ENCODE peak calls at places on chromosomes 12 and 14, in five cellular contexts. I is kidney tubule cell, S is stomach, A is T follicular helper cell, H is amniotic epithelial cell. N is an unnamed sample.
A peak's percentile ranks its signal among the peaks of the same experiment; 100 is the strongest.

GRCh38 chr14:96104469-96105057 is 65.4 kb downstream of the C14orf132 start:
- DNase-seq in H (peak; percentile 99), A (no peak), S (peak; percentile 71), I (peak; percentile 96), N (peak; percentile 97)

GRCh38 chr12:20946732-20947131 is 136.2 kb downstream of the SLCO1B3 start:
- DNase-seq in H (no peak), A (no peak), I (peak; percentile 10), S (no peak), N (no peak)

GRCh38 chr14:26597136-26598080 is at the start of gene NOVA1:
- DNase-seq in S (no peak), H (peak; percentile 1), I (peak; percentile 21), A (no peak), N (peak; percentile 5)

GRCh38 chr14:77000340-77001235 is 27.9 kb downstream of the IRF2BPL start:
- DNase-seq in S (peak; percentile 42), H (peak; percentile 58), I (peak; percentile 37), A (no peak), N (peak; percentile 68)

GRCh38 chr12:105466231-105466900 is 135.9 kb downstream of the C12orf75 start:
- DNase-seq in A (no peak), S (no peak), H (no peak), I (peak; percentile 49), N (no peak)

GRCh38 chr12:21773263-21773741 is 1.2 kb downstream of the KCNJ8 start:
- DNase-seq in S (no peak), A (no peak), I (peak; percentile 27), H (no peak), N (peak; percentile 19)

GRCh38 chr12:117875652-117876491 is 92.9 kb downstream of the KSR2 start:
- DNase-seq in H (no peak), I (peak; percentile 41), S (no peak), A (peak; percentile 65), N (no peak)

GRCh38 chr12:76259660-76260389 is 88.4 kb downstream of the BBS10 start:
- DNase-seq in H (peak; percentile 72), S (no peak), I (peak; percentile 77), A (no peak), N (peak; percentile 63)

GRCh38 chr14:71113376-71113775 is 206.1 kb downstream of the PCNX1 start:
- DNase-seq in I (no peak), A (no peak), H (peak; percentile 52), S (no peak), N (peak; percentile 63)

GRCh38 chr12:103771466-103771865 is 69.6 kb downstream of the NT5DC3 start:
- DNase-seq in I (peak; percentile 29), H (peak; percentile 44), S (peak; percentile 48), A (no peak), N (peak; percentile 57)

GRCh38 chr14:20332946-20333782 is at the start of gene CCNB1IP1:
- DNase-seq in H (peak; percentile 92), A (peak; percentile 41), S (peak; percentile 44), I (peak; percentile 89), N (peak; percentile 85)

GRCh38 chr12:110270125-110270962 is 10.7 kb upstream of the ATP2A2 start:
- DNase-seq in A (no peak), I (no peak), H (peak; percentile 81), S (peak; percentile 36), N (no peak)

GRCh38 chr14:56081139-56081538 is 37.1 kb upstream of the PELI2 start:
- DNase-seq in I (no peak), H (no peak), S (no peak), A (no peak), N (no peak)

GRCh38 chr12:53870122-53870521 is 68.5 kb upstream of the HOXC13 start:
- DNase-seq in H (no peak), A (no peak), I (no peak), S (no peak), N (no peak)

GRCh38 chr14:75280448-75280830 is 1.8 kb downstream of the FOS start:
- DNase-seq in H (peak; percentile 25), S (no peak), A (no peak), I (no peak), N (no peak)

GRCh38 chr14:32457213-32457920 is 128.3 kb downstream of the AKAP6 start:
- DNase-seq in H (peak; percentile 92), S (no peak), A (no peak), I (no peak), N (peak; percentile 60)

GRCh38 chr12:4994622-4995021 is 49.1 kb upstream of the KCNA5 start:
- DNase-seq in I (no peak), S (no peak), A (no peak), H (no peak), N (no peak)

GRCh38 chr12:93827179-93827578 is 150.0 kb downstream of the CRADD start:
- DNase-seq in S (no peak), A (no peak), I (no peak), H (no peak), N (no peak)

GRCh38 chr12:40314927-40315326 is 90.1 kb downstream of the LRRK2 start:
- DNase-seq in I (no peak), S (no peak), A (no peak), H (no peak), N (no peak)

GRCh38 chr12:51210690-51211395 is 7.0 kb downstream of the POU6F1 start:
- DNase-seq in S (no peak), H (no peak), I (no peak), A (no peak), N (no peak)

GRCh38 chr12:54128466-54128865 is 60.3 kb downstream of the SMUG1 start:
- DNase-seq in H (peak; percentile 62), A (no peak), I (no peak), S (no peak), N (no peak)

GRCh38 chr12:75932241-75932640 is 99.3 kb downstream of the PHLDA1 start:
- DNase-seq in H (no peak), I (no peak), S (no peak), A (no peak), N (no peak)

GRCh38 chr12:92729773-92730305 is 27.1 kb downstream of the PLEKHG7 start:
- DNase-seq in H (no peak), A (no peak), I (no peak), S (no peak), N (no peak)

GRCh38 chr12:55762646-55763045 is 19.7 kb downstream of the GDF11 start:
- DNase-seq in H (no peak), S (no peak), A (no peak), I (no peak), N (no peak)

GRCh38 chr12:65300679-65301349 is 22.3 kb downstream of the MSRB3 start:
- DNase-seq in A (no peak), H (peak; percentile 63), S (no peak), I (peak; percentile 55), N (no peak)

N was measured in hepatic stellate cell.